ENCODE peak calls at places on chromosomes 7 and 10, in ten cellular contexts. Y, R, B, L, X, N, F, T, I and J are unnamed samples.

GRCh38 chr10:72248477-72249151 is 25.1 kb upstream of the DDIT4 start:
- DNase-seq in I (peak), X (peak), B (peak), R (no peak), T (peak), F (no peak), Y (peak), L (peak), N (peak), J (no peak)

GRCh38 chr7:32357535-32358277 is 132.5 kb downstream of the LSM5 start:
- DNase-seq in F (no peak), N (no peak), B (no peak), L (peak), T (no peak), X (no peak), I (no peak), Y (no peak), R (no peak), J (no peak)

GRCh38 chr7:44489955-44490350 is 505 bp downstream of the NUDCD3 start:
- DNase-seq in T (no peak), Y (peak), B (peak), L (no peak), N (no peak), R (peak), I (peak), F (no peak), X (no peak), J (peak)

GRCh38 chr10:62266147-62266546 is 2.5 kb downstream of the RTKN2 start:
- DNase-seq in F (no peak), N (no peak), I (no peak), Y (no peak), R (no peak), T (no peak), B (no peak), X (no peak), L (no peak), J (no peak)

GRCh38 chr10:78806805-78807221 is 262.0 kb upstream of the ZMIZ1 start:
- DNase-seq in Y (no peak), R (peak), L (no peak), X (no peak), B (no peak), F (no peak), N (no peak), T (no peak), I (no peak), J (no peak)

GRCh38 chr10:98556061-98556460 is 109.3 kb upstream of the HPS1 start:
- DNase-seq in B (no peak), X (no peak), N (no peak), F (no peak), L (no peak), R (no peak), T (no peak), Y (no peak), I (no peak), J (no peak)

GRCh38 chr10:29482591-29483421 is 152.0 kb downstream of the SVIL start:
- DNase-seq in Y (peak), X (no peak), L (peak), T (no peak), B (peak), R (peak), N (peak), F (no peak), I (peak), J (peak)

GRCh38 chr10:94397549-94398370 is 4.6 kb upstream of the TBC1D12 start:
- DNase-seq in F (no peak), Y (peak), X (no peak), T (no peak), B (no peak), L (peak), R (peak), N (no peak), I (no peak), J (peak)

DNA sequence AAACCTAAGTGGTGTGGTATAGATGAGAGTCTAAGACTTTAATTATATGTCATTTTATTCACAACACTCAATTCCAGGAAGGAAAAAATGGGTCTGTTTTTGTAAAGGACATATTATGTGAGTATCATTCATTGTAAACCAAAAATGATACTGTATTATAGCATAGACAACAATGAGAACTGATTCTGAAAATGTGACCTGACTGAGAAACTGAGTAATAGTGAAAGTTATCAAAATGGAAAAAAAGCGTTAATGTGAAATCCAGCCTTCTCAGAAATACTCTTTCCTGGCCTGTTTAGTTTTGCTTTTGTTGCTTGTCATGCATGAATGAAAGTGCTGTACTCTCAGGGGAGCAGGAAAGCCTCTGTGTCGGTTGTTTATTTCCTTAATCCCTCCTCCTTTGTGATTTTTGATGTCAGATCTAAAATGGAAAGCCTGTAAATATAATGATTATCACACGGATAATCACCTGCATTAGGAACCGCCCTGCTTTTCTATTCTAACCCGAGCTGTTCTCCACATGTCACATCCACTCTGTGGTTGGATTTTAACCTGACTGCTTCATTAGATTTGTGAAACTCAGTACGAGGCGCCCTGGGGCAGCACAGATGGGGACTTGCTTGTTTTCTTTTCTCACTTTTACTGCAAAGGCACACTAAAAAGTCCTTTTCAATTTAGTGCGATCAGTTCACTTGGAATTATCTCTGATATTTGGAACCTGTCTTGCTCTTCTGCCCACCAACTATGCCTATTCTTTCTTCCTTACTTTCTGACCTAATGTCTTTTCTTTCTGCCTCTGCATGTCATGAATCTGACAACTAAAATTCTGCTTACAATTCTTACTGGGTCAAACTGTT is 240.9 kb upstream of the KAT6B start:
- DNase-seq in Y (peak), R (no peak), F (no peak), B (peak), T (no peak), L (peak), I (peak), X (no peak), N (no peak), J (peak)
- H3K4me3 ChIP-seq in Y (no peak), R (no peak), F (no peak), B (no peak), T (peak), L (no peak), I (no peak), X (peak), N (peak), J (no peak)

GRCh38 chr7:157021071-157021891 is 10.8 kb upstream of the MNX1 start:
- DNase-seq in B (no peak), I (no peak), T (no peak), R (no peak), Y (no peak), L (no peak), F (no peak), X (no peak), N (no peak), J (no peak)

GRCh38 chr7:157022681-157023588 is 12.5 kb upstream of the MNX1 start:
- DNase-seq in Y (no peak), X (no peak), I (no peak), T (peak), L (no peak), N (no peak), B (no peak), F (no peak), R (no peak), J (no peak)

GRCh38 chr7:157023589-157023905 is 13.1 kb upstream of the MNX1 start:
- DNase-seq in Y (no peak), R (no peak), B (no peak), I (no peak), N (no peak), X (no peak), L (no peak), T (no peak), F (no peak), J (no peak)

GRCh38 chr7:157020514-157021070 is 10.1 kb upstream of the MNX1 start:
- DNase-seq in I (no peak), F (no peak), R (no peak), X (no peak), N (no peak), B (no peak), T (no peak), L (no peak), Y (no peak), J (no peak)

GRCh38 chr7:157021893-157022680 is 11.6 kb upstream of the MNX1 start:
- DNase-seq in F (no peak), X (no peak), I (no peak), T (no peak), B (no peak), N (no peak), Y (no peak), R (no peak), L (no peak), J (no peak)
- H3K4me3 ChIP-seq in F (no peak), X (no peak), I (no peak), T (no peak), B (no peak), N (peak), Y (no peak), R (no peak), L (no peak), J (no peak)

GRCh38 chr10:86341361-86341811 is 25.2 kb downstream of the GRID1 start:
- DNase-seq in R (no peak), B (no peak), Y (no peak), F (no peak), L (no peak), I (no peak), X (no peak), N (no peak), T (peak), J (no peak)
- H3K4me3 ChIP-seq in R (no peak), B (no peak), Y (no peak), F (no peak), L (no peak), I (no peak), X (no peak), N (no peak), T (no peak), J (no peak)

GRCh38 chr7:87475359-87476178 is at the start of gene ABCB4:
- DNase-seq in X (no peak), N (no peak), T (no peak), R (no peak), L (no peak), Y (no peak), B (no peak), F (no peak), I (no peak), J (no peak)
- H3K4me3 ChIP-seq in X (no peak), N (peak), T (peak), R (peak), L (peak), Y (peak), B (peak), F (peak), I (peak), J (peak)